ENCODE peak calls at places on chromosomes 5 and 9, in four cellular contexts. X, G, O and K are unnamed samples.

GRCh38 chr5:97142521-97143254 is at the start of gene LIX1:
- DNase-seq in X (peak), G (peak), O (no peak), K (peak)

GRCh38 chr5:1437452-1437851 is 7.8 kb downstream of the SLC6A3 start:
- DNase-seq in X (peak), G (peak), O (no peak), K (peak)

GRCh38 chr5:158303883-158304282 is 444.9 kb upstream of the CLINT1 start:
- DNase-seq in X (no peak), G (no peak), O (no peak), K (no peak)

GRCh38 chr5:143536364-143536763 is 132.9 kb upstream of the NR3C1 start:
- DNase-seq in X (no peak), G (peak), O (no peak), K (peak)

GRCh38 chr9:120925535-120926396 is 830 bp downstream of the TRAF1 start:
- DNase-seq in X (peak), G (no peak), O (peak), K (peak)

GRCh38 chr9:72462340-72462739 is 59.1 kb upstream of the TMC1 start:
- DNase-seq in X (no peak), G (no peak), O (no peak), K (peak)

GRCh38 chr5:64788156-64788555 is 19.4 kb downstream of the CWC27 start:
- DNase-seq in X (no peak), G (no peak), O (no peak), K (no peak)

GRCh38 chr5:139177809-139178581 is 20.2 kb downstream of the SIL1 start:
- DNase-seq in X (no peak), G (no peak), O (peak), K (no peak)

GRCh38 chr5:115961413-115962238 is 649 bp upstream of the LVRN start:
- DNase-seq in X (no peak), G (no peak), O (no peak), K (peak)

GRCh38 chr5:122858451-122858850 is 13.0 kb downstream of the SNX24 start:
- DNase-seq in X (no peak), G (no peak), O (no peak), K (peak)

DNA sequence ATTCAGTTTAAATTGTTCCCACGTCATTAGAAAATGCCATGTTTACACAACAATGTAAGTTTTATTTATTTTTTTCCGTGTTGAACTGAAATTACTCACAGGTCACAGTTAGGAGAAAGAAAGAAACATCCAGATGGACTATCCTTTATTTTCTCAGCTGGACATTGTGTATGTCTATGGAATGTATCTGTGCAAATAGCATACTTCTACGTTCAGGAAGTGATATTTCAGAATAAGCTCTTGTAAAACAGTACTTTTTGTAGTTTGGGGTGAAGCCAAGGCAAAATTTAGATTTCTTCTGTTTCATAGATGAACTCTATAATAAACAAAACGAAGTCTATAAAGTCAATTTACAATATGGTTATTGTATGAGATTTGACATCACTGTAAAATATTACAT is 249.0 kb upstream of the ZNF608 start:
- DNase-seq in X (no peak), G (no peak), O (no peak), K (peak)
- TF ChIP-seq MAX in X (no peak), G (no peak), O (no peak), K (no peak)

DNA sequence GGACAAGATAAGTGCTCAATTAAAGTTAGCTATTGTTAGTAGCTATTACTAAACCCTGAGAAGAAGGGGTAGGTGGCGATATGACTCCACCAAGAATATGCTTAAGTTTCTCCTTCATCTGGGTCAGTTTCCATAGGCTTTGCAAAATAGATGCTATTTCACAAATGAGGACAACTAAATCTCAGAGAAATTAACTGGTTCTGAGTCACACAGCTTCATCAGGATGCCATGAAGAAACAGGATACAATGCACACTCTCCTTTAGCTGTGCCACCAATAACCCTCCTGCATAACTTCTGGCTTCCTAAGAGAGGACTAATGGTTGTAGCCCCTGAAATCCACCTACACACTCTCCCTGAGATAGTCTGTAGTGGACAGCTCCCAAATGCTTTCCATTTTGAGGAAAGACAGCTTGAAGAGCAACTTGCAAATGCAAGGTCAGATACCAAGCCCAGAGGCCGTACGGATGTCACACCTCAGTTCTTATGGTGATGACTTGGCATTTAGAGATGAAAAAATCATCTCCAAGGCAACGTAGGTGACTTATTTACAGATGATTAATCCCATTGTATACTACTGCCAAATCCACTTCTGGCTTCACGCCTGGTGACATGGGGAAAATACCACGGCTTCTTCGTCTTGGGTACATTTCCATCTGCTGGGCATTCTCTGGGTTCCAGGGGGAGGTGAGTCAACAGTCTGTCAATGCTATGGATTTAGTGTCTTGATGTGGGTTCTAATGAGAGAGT is 251.4 kb upstream of the IL12B start:
- DNase-seq in X (no peak), G (no peak), O (no peak), K (no peak)
- H2AFZ ChIP-seq in X (no peak), G (no peak), O (no peak), K (no peak)

GRCh38 chr5:146402949-146403348 is 44.2 kb upstream of the TCERG1 start:
- DNase-seq in X (no peak), G (no peak), O (no peak), K (no peak)
- TF ChIP-seq MYC in X (no peak), G (no peak), O (no peak), K (no peak)

DNA sequence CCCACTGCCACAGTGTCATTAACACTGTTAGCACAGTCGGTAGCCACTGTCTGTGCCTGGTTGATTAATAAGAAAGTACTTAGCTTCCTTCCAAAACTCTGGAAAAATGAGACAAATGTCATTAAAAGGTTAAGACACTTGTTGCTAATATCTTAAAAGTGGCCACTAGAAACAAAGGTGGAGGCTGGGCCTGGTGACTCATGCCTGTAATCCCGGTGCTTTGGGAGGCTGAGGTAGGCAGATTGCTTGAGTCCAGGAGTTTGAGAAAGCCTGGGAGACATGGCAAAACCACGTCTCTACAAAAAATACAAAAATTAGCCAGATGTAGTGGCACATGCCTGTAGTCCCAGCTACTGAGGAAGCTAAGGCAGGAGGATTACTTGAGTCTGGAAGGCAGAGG is 194.1 kb downstream of the PDZD2 start:
- DNase-seq in X (no peak), G (no peak), O (no peak), K (no peak)
- TF ChIP-seq MAX in X (no peak), G (no peak), O (no peak), K (no peak)

DNA sequence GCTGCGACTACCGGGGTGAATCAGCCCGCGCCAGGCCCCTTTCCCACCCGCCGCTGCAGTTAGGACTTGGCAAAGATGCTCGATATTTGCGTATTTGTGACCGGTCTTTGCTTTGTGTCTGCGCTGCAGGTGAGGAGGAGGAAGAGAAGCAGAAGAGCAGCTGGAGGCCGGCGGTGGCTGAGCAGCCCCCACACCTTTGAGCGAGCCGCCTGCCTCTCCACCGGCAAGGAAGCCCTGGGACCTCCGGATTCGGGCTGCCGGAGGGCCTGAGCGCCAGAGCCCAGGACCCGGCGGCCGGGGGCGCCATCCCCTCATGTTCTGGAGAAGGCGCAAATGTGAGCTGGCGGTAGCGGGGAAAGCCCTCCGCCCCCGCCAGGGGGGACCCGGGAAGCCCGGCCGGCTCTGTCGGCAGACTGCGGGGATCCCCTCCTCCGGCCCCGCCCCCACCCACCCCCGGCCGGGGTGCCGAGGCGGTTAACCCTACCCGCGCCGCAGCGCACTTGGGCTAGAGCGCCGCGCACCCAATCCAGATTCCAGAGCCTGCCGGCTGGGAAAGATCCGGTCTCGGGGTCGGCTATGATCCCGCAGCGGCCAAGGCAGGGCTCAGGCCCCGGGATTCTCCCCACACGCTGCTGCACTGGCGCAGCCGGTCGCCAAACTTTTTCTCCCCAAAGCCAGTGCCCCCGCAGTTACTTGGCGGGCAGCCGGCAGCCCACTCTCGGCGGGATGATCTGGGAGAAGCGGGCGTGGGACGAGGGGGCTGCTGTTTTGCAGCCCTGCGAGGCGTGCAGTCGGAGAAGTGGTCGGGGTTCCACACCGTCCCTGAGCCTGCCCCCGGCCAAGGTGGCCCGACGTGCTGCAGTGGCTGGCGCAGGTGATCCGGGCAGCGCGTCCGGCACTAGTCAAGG is 800 bp upstream of the KCNN2 start:
- DNase-seq in X (no peak), G (no peak), O (no peak), K (no peak)
- H2AFZ ChIP-seq in X (no peak), G (no peak), O (peak), K (peak)

DNA sequence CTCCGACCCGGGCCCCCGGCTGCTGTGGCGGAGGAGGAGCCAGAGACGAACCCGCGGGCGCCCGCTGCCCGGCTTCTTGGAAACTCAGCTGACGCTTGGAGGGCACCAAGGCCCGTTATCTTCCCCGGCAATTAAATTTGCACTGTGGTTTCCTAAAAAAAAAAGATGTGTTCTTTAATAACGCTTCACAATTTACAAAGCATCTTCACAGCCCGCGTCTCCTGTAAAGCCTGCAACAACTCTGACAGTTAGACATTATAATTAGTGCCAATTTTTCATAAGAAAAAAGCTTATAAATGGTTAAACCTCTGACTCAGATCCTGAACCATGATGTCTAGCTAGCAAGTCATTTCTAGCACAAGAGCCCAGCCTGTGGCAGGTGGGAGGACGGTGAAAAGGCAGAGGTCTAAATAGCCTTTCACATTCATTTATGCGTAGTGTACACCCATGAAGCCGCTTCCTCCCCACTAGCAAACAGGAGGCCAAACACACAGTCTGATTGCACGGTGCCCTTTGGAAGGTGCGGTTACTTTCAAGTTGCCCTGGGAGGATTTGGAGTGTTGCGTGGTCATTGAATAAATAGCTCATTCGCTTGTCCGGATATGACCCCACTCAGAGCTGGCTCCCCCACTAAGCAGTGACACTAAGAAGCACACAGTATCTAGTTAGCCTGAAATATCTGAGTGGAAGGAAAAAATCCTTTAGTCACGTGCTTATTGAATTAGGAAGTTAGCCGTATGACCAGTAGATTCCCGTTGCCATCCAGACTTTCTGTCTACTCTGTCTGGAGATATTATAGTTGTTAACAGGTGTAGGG is 505 bp upstream of the ARSB start:
- DNase-seq in X (peak), G (peak), O (no peak), K (peak)
- TF ChIP-seq MYC in X (no peak), G (peak), O (no peak), K (no peak)

DNA sequence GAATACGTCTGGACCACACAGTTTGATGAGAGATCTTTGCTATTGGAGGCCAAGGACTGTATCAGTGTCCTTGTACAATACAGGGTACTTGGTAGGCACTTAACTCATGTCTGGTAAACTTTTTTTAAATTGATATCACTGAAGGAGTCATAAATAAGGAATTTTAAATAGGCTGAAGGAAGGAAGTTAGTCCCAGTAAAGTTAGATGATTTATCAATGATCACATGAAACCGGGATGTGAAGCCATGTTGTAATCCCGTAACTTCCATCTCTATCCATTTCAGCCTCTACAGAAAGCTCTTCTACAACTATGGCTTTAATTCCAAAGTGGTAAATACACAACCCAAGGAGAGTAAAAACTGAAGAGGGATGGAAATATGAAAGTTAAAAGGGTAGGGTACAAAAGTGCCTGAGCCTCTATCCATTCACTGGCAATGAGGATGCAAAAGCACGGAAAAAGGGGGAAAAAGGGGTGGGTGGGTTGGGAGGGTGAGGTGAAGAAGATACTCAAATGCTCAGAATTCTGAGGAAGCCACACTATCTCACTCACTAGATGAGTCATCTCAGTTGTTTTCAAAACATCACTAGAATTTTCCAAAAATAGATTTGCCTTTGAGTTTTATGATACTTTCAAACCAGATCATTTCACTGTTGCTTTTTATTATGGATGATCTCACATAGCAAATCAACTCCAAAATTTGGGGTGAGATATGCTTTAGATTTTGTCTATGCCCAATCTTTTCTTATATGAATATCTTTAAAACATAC is 1053.5 kb downstream of the NR2F1-AS1 start:
- DNase-seq in X (no peak), G (no peak), O (no peak), K (no peak)
- TF ChIP-seq MAX in X (no peak), G (no peak), O (no peak), K (no peak)

GRCh38 chr9:26904070-26904469 is 11.5 kb upstream of the CAAP1 start:
- DNase-seq in X (no peak), G (no peak), O (no peak), K (no peak)

DNA sequence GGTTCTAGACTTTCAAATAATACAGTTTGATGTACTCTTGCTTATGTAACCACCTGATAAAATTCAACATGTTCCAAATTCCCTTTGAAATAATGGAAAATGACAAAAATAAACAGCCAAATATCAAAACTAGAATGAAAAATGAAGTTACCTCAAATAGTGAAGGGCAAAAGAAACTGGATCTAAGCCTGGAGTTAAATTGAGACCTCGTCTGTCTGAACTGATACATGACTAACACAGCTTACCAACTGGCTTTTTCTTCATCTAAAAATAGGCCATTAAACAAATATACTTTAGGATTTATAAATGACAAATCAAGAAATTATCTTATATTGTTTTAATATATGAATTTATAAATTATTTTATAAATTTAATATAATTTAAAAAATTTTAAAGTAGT is 12.1 kb upstream of the CAAP1 start:
- DNase-seq in X (no peak), G (no peak), O (no peak), K (no peak)
- H2AFZ ChIP-seq in X (no peak), G (no peak), O (no peak), K (no peak)

GRCh38 chr5:127367029-127367428 is 76.4 kb downstream of the MEGF10 start:
- DNase-seq in X (no peak), G (no peak), O (no peak), K (no peak)
- TF ChIP-seq MYC in X (no peak), G (no peak), O (no peak), K (no peak)